ENCODE peak calls at places on chromosomes 4 and X, in four cellular contexts. Q is GM20000, S is keratinocyte, Z is esophagus squamous epithelium. T is an unnamed sample.

GRCh38 chr4:147731611-147732515 is at the start of gene ARHGAP10:
- DNase-seq in S (no peak), Q (peak; percentile 84), Z (no peak), T (peak; percentile 75)

GRCh38 chr4:41572414-41572986 is 34.5 kb downstream of the LIMCH1 start:
- DNase-seq in Q (no peak), S (no peak), Z (no peak), T (no peak)

GRCh38 chr4:126701756-126702155 is 931.0 kb upstream of the INTU start:
- DNase-seq in Z (no peak), Q (no peak), S (no peak), T (no peak)

GRCh38 chr4:84920591-84920990 is 45.9 kb downstream of the WDFY3 start:
- DNase-seq in S (no peak), Z (no peak), Q (no peak), T (no peak)

GRCh38 chr4:36013206-36013605 is 231.1 kb downstream of the ARAP2 start:
- DNase-seq in Z (no peak), Q (no peak), S (no peak), T (no peak)

GRCh38 chrX:46653482-46653881 is 79.9 kb downstream of the CHST7 start:
- DNase-seq in S (no peak), Q (no peak), Z (no peak), T (peak; percentile 22)

GRCh38 chr4:39657465-39657864 is 18.8 kb upstream of the SMIM14 start:
- DNase-seq in Z (no peak), S (no peak), Q (peak; percentile 55), T (no peak)

GRCh38 chr4:8838296-8838695 is 33.3 kb downstream of the HMX1 start:
- DNase-seq in Q (no peak), S (no peak), Z (no peak), T (no peak)

GRCh38 chrX:34563061-34563460 is 94.0 kb downstream of the TMEM47 start:
- DNase-seq in S (no peak), Q (no peak), Z (no peak), T (no peak)

GRCh38 chr4:138243369-138243768 is 1.2 kb upstream of the SLC7A11 start:
- DNase-seq in Q (no peak), S (no peak), Z (no peak), T (no peak)

GRCh38 chr4:82900016-82900334 is 560 bp upstream of the THAP9 start:
- DNase-seq in S (no peak), Z (no peak), Q (peak; percentile 16), T (no peak)

GRCh38 chr4:110211007-110211769 is 12.8 kb upstream of the ELOVL6 start:
- DNase-seq in S (no peak), Z (no peak), Q (peak; percentile 55), T (peak; percentile 59)

GRCh38 chr4:38526412-38526811 is 137.6 kb upstream of the KLF3 start:
- DNase-seq in S (no peak), Z (no peak), Q (no peak), T (no peak)

GRCh38 chr4:67941074-67941473 is 22.2 kb downstream of the TMPRSS11A start:
- DNase-seq in S (no peak), Z (no peak), Q (no peak), T (no peak)

GRCh38 chr4:42915484-42915883 is 23.0 kb downstream of the GRXCR1 start:
- DNase-seq in S (no peak), Z (no peak), Q (no peak), T (no peak)

GRCh38 chr4:41204400-41204978 is 9.9 kb downstream of the APBB2 start:
- DNase-seq in Q (no peak), S (no peak), Z (no peak), T (no peak)

GRCh38 chrX:101595739-101596419 is 21.9 kb downstream of the ARMCX6 start:
- DNase-seq in Q (peak; percentile 61), S (no peak), Z (no peak), T (peak; percentile 23)

GRCh38 chr4:137531121-137531520 is 1.2 kb downstream of the PCDH18 start:
- DNase-seq in S (no peak), Z (no peak), Q (no peak), T (no peak)

GRCh38 chr4:150010525-150011126 is 67.6 kb upstream of the DCLK2 start:
- DNase-seq in Z (no peak), Q (peak; percentile 21), S (no peak), T (peak; percentile 18)

GRCh38 chrX:26783512-26784225 is 567.7 kb downstream of the MAGEB5 start:
- DNase-seq in Q (peak; percentile 1), S (no peak), Z (no peak), T (peak; percentile 8)

GRCh38 chr4:185256444-185256843 is 47.0 kb downstream of the SNX25 start:
- DNase-seq in Z (no peak), Q (no peak), S (peak; percentile 44), T (no peak)

DNA sequence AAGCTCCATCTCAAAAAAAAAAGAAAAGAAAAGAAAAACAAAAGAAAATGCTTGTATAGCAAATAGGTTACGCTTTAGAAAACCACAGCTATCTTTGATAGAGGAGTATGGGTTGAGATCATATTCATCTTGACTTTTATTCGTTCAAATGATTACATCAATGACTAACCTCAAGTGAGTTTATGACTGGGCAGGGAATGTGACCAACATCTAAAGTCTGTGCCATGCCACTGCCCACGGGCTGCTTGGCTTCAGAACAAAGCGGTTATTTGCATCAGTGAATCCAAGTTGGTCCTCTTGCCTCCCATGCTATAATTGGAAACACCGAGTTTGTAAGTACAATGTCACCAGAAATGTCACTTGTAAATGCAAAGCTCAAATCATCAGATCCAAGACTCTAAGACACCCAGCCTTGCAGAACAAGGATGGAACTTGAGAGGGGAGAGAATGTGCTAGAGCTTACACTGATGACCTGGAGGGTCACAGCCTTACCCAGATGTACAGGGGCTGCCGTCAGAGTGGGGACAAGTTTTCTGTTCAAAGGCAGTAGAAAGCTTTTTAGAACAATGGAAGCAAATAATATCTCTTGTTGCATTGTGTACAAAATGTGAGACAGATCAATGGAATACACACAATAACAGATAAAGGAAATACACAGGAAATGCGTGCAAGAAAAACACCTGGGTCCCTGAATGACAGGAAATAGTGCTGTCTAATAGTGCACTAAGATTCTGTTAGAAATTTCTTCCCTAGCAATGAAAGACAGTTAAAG is 8.4 kb upstream of the OPN1LW start:
- DNase-seq in Z (no peak), Q (no peak), S (no peak), T (peak; percentile 35)
- TF ChIP-seq CTCF in Z (no peak), Q (no peak), S (no peak), T (no peak)

GRCh38 chr4:107935246-107935645 is 3.9 kb downstream of the CYP2U1 start:
- DNase-seq in Q (no peak), Z (no peak), S (no peak), T (no peak)

GRCh38 chr4:107931775-107932321 is 499 bp downstream of the CYP2U1 start:
- DNase-seq in Q (no peak), S (no peak), Z (peak; percentile 1), T (peak; percentile 56)

GRCh38 chr4:107937040-107937439 is 5.7 kb downstream of the CYP2U1 start:
- DNase-seq in S (no peak), Q (peak; percentile 30), Z (no peak), T (no peak)

GRCh38 chr4:107930821-107931774 is at the start of gene CYP2U1:
- DNase-seq in Z (peak; percentile 39), Q (peak; percentile 91), S (no peak), T (peak; percentile 76)
- TF ChIP-seq CTCF in Z (no peak), Q (no peak), S (peak; percentile 5), T (no peak)

GRCh38 chrX:129347291-129347690 is 176.0 kb downstream of the SMARCA1 start:
- DNase-seq in S (no peak), Q (no peak), Z (no peak), T (no peak)
- TF ChIP-seq CTCF in S (no peak), Q (no peak), Z (no peak), T (no peak)

DNA sequence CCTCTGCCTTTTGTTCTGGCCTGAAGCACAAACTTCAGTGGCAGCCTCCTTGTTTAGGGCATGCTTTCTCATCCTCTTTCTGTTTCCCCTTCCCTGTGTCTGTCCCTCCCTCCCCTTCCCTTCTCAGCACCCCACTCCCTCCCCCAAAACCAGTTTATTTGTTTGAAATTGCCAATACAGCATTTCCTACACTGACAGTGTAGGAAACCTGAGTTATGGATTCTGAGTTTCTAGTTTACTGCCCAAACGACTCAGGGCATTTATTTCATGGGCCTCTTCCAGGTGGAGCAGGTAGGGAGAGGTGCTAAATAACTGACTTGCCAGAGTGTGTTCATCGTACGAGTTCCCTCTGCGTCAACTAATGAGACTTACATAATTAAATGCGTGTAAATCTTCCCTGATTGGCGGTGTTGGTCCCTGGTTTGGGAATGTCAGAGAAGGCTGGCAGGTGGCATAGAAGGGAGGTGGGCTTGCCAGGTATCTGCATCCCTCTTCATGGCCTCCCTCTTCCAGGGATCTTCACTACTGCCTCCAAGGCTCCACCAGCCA is 310.9 kb downstream of the FBXW7 start:
- DNase-seq in Z (no peak), S (no peak), Q (no peak), T (no peak)
- TF ChIP-seq CTCF in Z (no peak), S (no peak), Q (no peak), T (no peak)

DNA sequence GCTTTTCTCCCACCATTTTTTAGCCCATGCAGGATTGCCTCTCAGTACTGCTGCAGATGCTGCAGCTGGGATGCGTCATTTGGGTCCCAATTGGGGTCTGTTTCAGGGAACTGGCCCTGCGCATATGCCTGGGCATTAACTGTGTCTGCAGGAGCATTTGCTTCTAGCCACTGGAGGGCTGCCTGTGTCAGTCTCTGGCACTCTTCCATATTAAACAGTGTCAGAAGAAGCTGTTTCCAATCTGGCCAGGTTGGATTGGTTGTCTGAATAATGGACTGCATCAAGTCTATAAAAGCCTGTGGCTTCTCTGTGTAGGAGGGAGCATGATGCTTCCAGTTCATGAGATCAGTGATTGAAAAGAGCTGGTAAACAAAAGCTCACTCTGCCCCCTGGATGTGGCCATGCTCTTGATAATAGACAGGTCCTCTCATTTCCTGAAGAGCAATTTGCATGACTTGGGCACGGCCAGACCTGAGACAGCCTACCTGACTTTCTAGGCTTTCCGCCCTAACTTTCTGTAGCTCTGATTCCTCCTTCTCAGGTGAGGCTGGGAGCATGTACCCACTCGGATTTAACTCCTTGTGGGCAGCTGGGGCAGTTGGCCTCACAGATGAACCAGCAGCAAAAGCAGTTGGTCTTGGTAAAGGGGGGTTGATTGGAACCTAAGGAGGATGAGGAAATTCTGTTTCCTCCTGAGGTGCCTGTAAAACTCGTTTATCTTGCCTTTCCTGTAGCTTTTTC is 29.2 kb downstream of the SULT1E1 start:
- DNase-seq in S (no peak), Q (no peak), Z (no peak), T (peak; percentile 21)
- TF ChIP-seq CTCF in S (no peak), Q (no peak), Z (no peak), T (no peak)

T was measured in activated CD8-positive, alpha-beta T cell treated with anti-CD3 and anti-CD28 coated beads for 36 hours.